ENCODE peak calls at places on chromosomes 16 and 17, in five cellular contexts. One of them, this sample, is unnamed.

GRCh38 chr17:43382776-43383175 is 16.0 kb upstream of the ARL4D start:
- DNase-seq in choroid plexus epithelial cell: no peak
- DNase-seq in cardiac muscle cell: no peak
- DNase-seq in keratinocyte: no peak
- DNase-seq in sigmoid colon: no peak
- DNase-seq in this sample: no peak

GRCh38 chr17:28141783-28142182 is 99.3 kb downstream of the NLK start:
- DNase-seq in cardiac muscle cell: no peak
- DNase-seq in keratinocyte: no peak
- DNase-seq in choroid plexus epithelial cell: no peak
- DNase-seq in sigmoid colon: no peak
- DNase-seq in this sample: no peak

GRCh38 chr16:85173981-85174751 is 61.9 kb upstream of the CIBAR2 start:
- DNase-seq in sigmoid colon: peak; percentile 82
- DNase-seq in choroid plexus epithelial cell: peak; percentile 57
- DNase-seq in cardiac muscle cell: peak; percentile 80
- DNase-seq in keratinocyte: no peak
- DNase-seq in this sample: peak; percentile 68

GRCh38 chr17:29720471-29720990 is 97.8 kb upstream of the CORO6 start:
- DNase-seq in keratinocyte: no peak
- DNase-seq in cardiac muscle cell: no peak
- DNase-seq in sigmoid colon: no peak
- DNase-seq in choroid plexus epithelial cell: no peak
- DNase-seq in this sample: no peak

GRCh38 chr16:56192971-56193936 is 2.0 kb downstream of the GNAO1 start:
- DNase-seq in keratinocyte: no peak
- DNase-seq in cardiac muscle cell: no peak
- DNase-seq in choroid plexus epithelial cell: no peak
- DNase-seq in sigmoid colon: no peak
- DNase-seq in this sample: no peak

GRCh38 chr16:84839054-84839453 is 19.3 kb downstream of the CRISPLD2 start:
- DNase-seq in sigmoid colon: peak; percentile 87
- DNase-seq in cardiac muscle cell: peak; percentile 81
- DNase-seq in keratinocyte: no peak
- DNase-seq in choroid plexus epithelial cell: peak; percentile 85
- DNase-seq in this sample: peak; percentile 27

GRCh38 chr17:67605259-67605912 is 112.3 kb upstream of the NOL11 start:
- DNase-seq in choroid plexus epithelial cell: no peak
- DNase-seq in keratinocyte: no peak
- DNase-seq in cardiac muscle cell: peak; percentile 78
- DNase-seq in sigmoid colon: peak; percentile 82
- DNase-seq in this sample: no peak

GRCh38 chr17:386145-386876 is 33.7 kb upstream of the RPH3AL start:
- DNase-seq in keratinocyte: no peak
- DNase-seq in sigmoid colon: peak; percentile 83
- DNase-seq in cardiac muscle cell: peak; percentile 48
- DNase-seq in choroid plexus epithelial cell: peak; percentile 17
- DNase-seq in this sample: peak; percentile 38

GRCh38 chr17:17693253-17693954 is 12.1 kb downstream of the RAI1 start:
- DNase-seq in keratinocyte: no peak
- DNase-seq in sigmoid colon: no peak
- DNase-seq in choroid plexus epithelial cell: no peak
- DNase-seq in cardiac muscle cell: peak; percentile 56
- DNase-seq in this sample: peak; percentile 79

GRCh38 chr17:75128694-75129505 is 2.6 kb downstream of the NT5C start:
- DNase-seq in keratinocyte: no peak
- DNase-seq in cardiac muscle cell: no peak
- DNase-seq in choroid plexus epithelial cell: no peak
- DNase-seq in sigmoid colon: no peak
- DNase-seq in this sample: no peak

GRCh38 chr17:58262149-58262548 is 18.6 kb downstream of the MPO start:
- DNase-seq in choroid plexus epithelial cell: no peak
- DNase-seq in cardiac muscle cell: no peak
- DNase-seq in sigmoid colon: no peak
- DNase-seq in keratinocyte: no peak
- DNase-seq in this sample: no peak

GRCh38 chr16:85104821-85105391 is 7.4 kb downstream of the CIBAR2 start:
- DNase-seq in choroid plexus epithelial cell: no peak
- DNase-seq in cardiac muscle cell: no peak
- DNase-seq in sigmoid colon: no peak
- DNase-seq in keratinocyte: peak; percentile 35
- DNase-seq in this sample: peak; percentile 17

GRCh38 chr17:5044630-5045029 is 9.4 kb upstream of the SLC52A1 start:
- DNase-seq in cardiac muscle cell: no peak
- DNase-seq in sigmoid colon: no peak
- DNase-seq in choroid plexus epithelial cell: no peak
- DNase-seq in keratinocyte: no peak
- DNase-seq in this sample: no peak

GRCh38 chr17:78045316-78045715 is 83.2 kb downstream of the TMC6 start:
- DNase-seq in cardiac muscle cell: no peak
- DNase-seq in choroid plexus epithelial cell: no peak
- DNase-seq in sigmoid colon: no peak
- DNase-seq in keratinocyte: no peak
- DNase-seq in this sample: no peak

GRCh38 chr16:23465179-23465578 is 12.2 kb upstream of the COG7 start:
- DNase-seq in sigmoid colon: no peak
- DNase-seq in cardiac muscle cell: no peak
- DNase-seq in choroid plexus epithelial cell: no peak
- DNase-seq in keratinocyte: no peak
- DNase-seq in this sample: no peak

GRCh38 chr17:2724783-2725164 is 13.2 kb upstream of the CLUH start:
- DNase-seq in keratinocyte: no peak
- DNase-seq in choroid plexus epithelial cell: peak; percentile 24
- DNase-seq in cardiac muscle cell: peak; percentile 48
- DNase-seq in sigmoid colon: no peak
- DNase-seq in this sample: peak; percentile 70

GRCh38 chr17:39597372-39598046 is 10.2 kb downstream of the NEUROD2 start:
- DNase-seq in choroid plexus epithelial cell: no peak
- DNase-seq in keratinocyte: no peak
- DNase-seq in sigmoid colon: no peak
- DNase-seq in cardiac muscle cell: no peak
- DNase-seq in this sample: no peak

GRCh38 chr17:83155128-83156081 is 76.0 kb downstream of the METRNL start:
- DNase-seq in choroid plexus epithelial cell: peak; percentile 83
- DNase-seq in keratinocyte: no peak
- DNase-seq in cardiac muscle cell: peak; percentile 61
- DNase-seq in sigmoid colon: peak; percentile 83
- DNase-seq in this sample: no peak

GRCh38 chr17:65121916-65122821 is 15.0 kb upstream of the RGS9 start:
- DNase-seq in cardiac muscle cell: no peak
- DNase-seq in keratinocyte: no peak
- DNase-seq in choroid plexus epithelial cell: no peak
- DNase-seq in sigmoid colon: no peak
- DNase-seq in this sample: peak; percentile 56

GRCh38 chr16:78425957-78426590 is 326.6 kb downstream of the WWOX start:
- DNase-seq in sigmoid colon: no peak
- DNase-seq in keratinocyte: no peak
- DNase-seq in choroid plexus epithelial cell: no peak
- DNase-seq in cardiac muscle cell: no peak
- DNase-seq in this sample: no peak

GRCh38 chr16:29839822-29840221 is 19.6 kb downstream of the MVP start:
- DNase-seq in keratinocyte: no peak
- DNase-seq in sigmoid colon: no peak
- DNase-seq in choroid plexus epithelial cell: no peak
- DNase-seq in cardiac muscle cell: no peak
- DNase-seq in this sample: no peak

GRCh38 chr16:67436640-67437193 is 5.8 kb downstream of the HSD11B2 start:
- DNase-seq in choroid plexus epithelial cell: no peak
- DNase-seq in keratinocyte: no peak
- DNase-seq in sigmoid colon: no peak
- DNase-seq in cardiac muscle cell: no peak
- DNase-seq in this sample: no peak

GRCh38 chr17:49456172-49456965 is 38.7 kb upstream of the NGFR start:
- DNase-seq in sigmoid colon: no peak
- DNase-seq in cardiac muscle cell: peak; percentile 96
- DNase-seq in keratinocyte: no peak
- DNase-seq in choroid plexus epithelial cell: peak; percentile 78
- DNase-seq in this sample: no peak

GRCh38 chr17:67324330-67324729 is 42.0 kb downstream of the PSMD12 start:
- DNase-seq in sigmoid colon: no peak
- DNase-seq in keratinocyte: no peak
- DNase-seq in cardiac muscle cell: no peak
- DNase-seq in choroid plexus epithelial cell: no peak
- DNase-seq in this sample: no peak

GRCh38 chr17:55421179-55421934 is at the start of gene MMD:
- DNase-seq in keratinocyte: no peak
- DNase-seq in cardiac muscle cell: no peak
- DNase-seq in choroid plexus epithelial cell: no peak
- DNase-seq in sigmoid colon: peak; percentile 78
- DNase-seq in this sample: peak; percentile 46

GRCh38 chr17:1783834-1784611 is 22.2 kb downstream of the SERPINF1 start:
- DNase-seq in sigmoid colon: peak; percentile 95
- DNase-seq in keratinocyte: no peak
- DNase-seq in cardiac muscle cell: peak; percentile 96
- DNase-seq in choroid plexus epithelial cell: peak; percentile 83
- DNase-seq in this sample: peak; percentile 63

GRCh38 chr16:4410335-4411075 is 5.9 kb downstream of the CORO7 start:
- DNase-seq in choroid plexus epithelial cell: peak; percentile 96
- DNase-seq in cardiac muscle cell: peak; percentile 94
- DNase-seq in sigmoid colon: peak; percentile 91
- DNase-seq in keratinocyte: no peak
- DNase-seq in this sample: peak; percentile 38

GRCh38 chr16:67486805-67487204 is 3.5 kb upstream of the AGRP start:
- DNase-seq in cardiac muscle cell: peak; percentile 44
- DNase-seq in sigmoid colon: no peak
- DNase-seq in keratinocyte: no peak
- DNase-seq in choroid plexus epithelial cell: peak; percentile 28
- DNase-seq in this sample: no peak

GRCh38 chr16:75000481-75001081 is 1.8 kb downstream of the ZNRF1 start:
- DNase-seq in choroid plexus epithelial cell: peak; percentile 44
- DNase-seq in keratinocyte: no peak
- DNase-seq in sigmoid colon: no peak
- DNase-seq in cardiac muscle cell: peak; percentile 18
- DNase-seq in this sample: peak; percentile 21

GRCh38 chr16:28836761-28837064 is 9.4 kb downstream of the TUFM start:
- DNase-seq in keratinocyte: no peak
- DNase-seq in choroid plexus epithelial cell: no peak
- DNase-seq in cardiac muscle cell: no peak
- DNase-seq in sigmoid colon: no peak
- DNase-seq in this sample: no peak

DNA sequence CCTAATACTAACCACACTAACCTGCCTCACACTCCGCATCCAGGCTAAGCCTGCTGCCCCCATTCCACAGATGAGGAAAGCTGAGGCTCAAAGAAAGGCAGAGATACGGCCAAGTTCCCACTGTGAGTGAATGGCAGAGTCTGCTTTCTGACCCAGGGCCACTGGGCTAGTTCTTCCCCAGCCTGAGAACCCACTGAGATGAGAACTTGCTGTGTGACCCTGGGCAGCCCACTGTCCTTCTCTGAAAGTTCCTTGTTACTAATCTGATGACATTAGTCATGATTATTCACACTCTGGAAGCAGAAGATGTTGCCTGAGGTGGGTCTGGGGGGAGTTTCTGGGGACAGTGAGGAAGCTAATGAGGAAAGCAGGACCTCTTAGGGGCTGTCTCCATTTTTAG is 4.8 kb downstream of the IL21R start:
- DNase-seq in keratinocyte: no peak
- DNase-seq in cardiac muscle cell: no peak
- DNase-seq in choroid plexus epithelial cell: no peak
- DNase-seq in sigmoid colon: no peak
- DNase-seq in this sample: no peak
- H3K4me3 ChIP-seq in keratinocyte: no peak overlapping the region
- H3K4me3 ChIP-seq in cardiac muscle cell: no peak overlapping the region
- H3K4me3 ChIP-seq in choroid plexus epithelial cell: no peak overlapping the region
- H3K4me3 ChIP-seq in sigmoid colon: no peak overlapping the region
- H3K4me3 ChIP-seq in this sample: no peak overlapping the region

GRCh38 chr17:33201255-33201654 is 91.8 kb downstream of the ASIC2 start:
- DNase-seq in cardiac muscle cell: no peak
- DNase-seq in keratinocyte: no peak
- DNase-seq in sigmoid colon: no peak
- DNase-seq in choroid plexus epithelial cell: no peak
- DNase-seq in this sample: no peak

GRCh38 chr17:33202796-33203195 is 90.3 kb downstream of the ASIC2 start:
- DNase-seq in cardiac muscle cell: no peak
- DNase-seq in choroid plexus epithelial cell: no peak
- DNase-seq in keratinocyte: no peak
- DNase-seq in sigmoid colon: no peak
- DNase-seq in this sample: no peak

GRCh38 chr17:33200116-33200515 is 93.0 kb downstream of the ASIC2 start:
- DNase-seq in keratinocyte: no peak
- DNase-seq in sigmoid colon: no peak
- DNase-seq in cardiac muscle cell: no peak
- DNase-seq in choroid plexus epithelial cell: no peak
- DNase-seq in this sample: peak; percentile 59

GRCh38 chr17:33200587-33200986 is 92.5 kb downstream of the ASIC2 start:
- DNase-seq in keratinocyte: no peak
- DNase-seq in choroid plexus epithelial cell: no peak
- DNase-seq in cardiac muscle cell: no peak
- DNase-seq in sigmoid colon: no peak
- DNase-seq in this sample: peak; percentile 35

DNA sequence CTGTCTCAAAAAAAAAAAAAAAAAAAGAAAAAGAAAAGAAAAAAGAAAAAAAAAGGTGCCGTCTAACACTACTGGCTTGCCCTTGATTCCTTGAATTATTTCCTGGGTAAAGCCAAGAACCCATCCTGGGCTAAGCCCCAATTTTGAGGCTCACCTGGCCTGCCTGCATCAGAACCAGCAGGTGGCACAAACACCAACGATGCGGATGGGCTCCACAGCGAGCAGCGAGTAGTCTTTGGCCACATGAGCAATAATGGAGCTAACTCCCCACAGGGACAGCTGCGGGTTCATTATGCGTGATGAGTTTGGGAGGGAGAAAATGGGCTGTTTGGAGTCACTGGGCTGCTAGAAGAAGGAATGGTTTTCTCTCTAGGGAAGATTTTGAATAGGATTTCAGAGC is 91.1 kb downstream of the ASIC2 start:
- DNase-seq in sigmoid colon: no peak
- DNase-seq in cardiac muscle cell: no peak
- DNase-seq in choroid plexus epithelial cell: no peak
- DNase-seq in keratinocyte: no peak
- DNase-seq in this sample: no peak
- TF ChIP-seq CTCF in sigmoid colon: no peak
- TF ChIP-seq CTCF in cardiac muscle cell: no peak
- TF ChIP-seq CTCF in choroid plexus epithelial cell: no peak
- TF ChIP-seq CTCF in keratinocyte: peak; percentile 33
- TF ChIP-seq CTCF in this sample: peak; percentile 17

DNA sequence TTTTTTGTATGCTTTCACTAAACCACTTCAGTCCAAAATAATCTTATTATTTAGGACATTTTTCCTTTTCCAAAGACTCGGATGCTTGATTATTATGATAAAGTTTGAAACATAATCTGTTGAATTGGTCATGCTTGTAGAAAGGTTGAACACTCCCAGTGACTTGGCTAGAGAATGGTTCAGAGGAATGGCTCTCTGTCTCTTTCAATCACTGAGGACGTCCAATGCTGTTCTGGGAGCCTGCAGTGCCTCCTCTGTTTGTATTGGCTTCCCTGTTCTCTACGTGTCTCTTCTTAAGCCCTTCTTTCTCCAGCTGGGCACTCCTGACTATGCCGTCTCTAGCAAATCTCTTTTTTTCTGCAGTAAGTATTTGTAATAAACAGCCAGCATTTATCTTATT is 369.0 kb upstream of the DYNLRB2 start:
- DNase-seq in sigmoid colon: no peak
- DNase-seq in cardiac muscle cell: no peak
- DNase-seq in choroid plexus epithelial cell: no peak
- DNase-seq in keratinocyte: no peak
- DNase-seq in this sample: no peak
- H3K4me3 ChIP-seq in sigmoid colon: no peak overlapping the region
- H3K4me3 ChIP-seq in cardiac muscle cell: no peak overlapping the region
- H3K4me3 ChIP-seq in choroid plexus epithelial cell: no peak overlapping the region
- H3K4me3 ChIP-seq in keratinocyte: no peak overlapping the region
- H3K4me3 ChIP-seq in this sample: no peak overlapping the region

GRCh38 chr17:6633263-6633662 is 7.2 kb downstream of the KIAA0753 start:
- DNase-seq in cardiac muscle cell: no peak
- DNase-seq in sigmoid colon: no peak
- DNase-seq in choroid plexus epithelial cell: no peak
- DNase-seq in keratinocyte: no peak
- DNase-seq in this sample: no peak
- TF ChIP-seq CTCF in cardiac muscle cell: no peak
- TF ChIP-seq CTCF in sigmoid colon: no peak
- TF ChIP-seq CTCF in choroid plexus epithelial cell: no peak
- TF ChIP-seq CTCF in keratinocyte: no peak
- TF ChIP-seq CTCF in this sample: no peak

This sample was measured in epithelial cell of esophagus.